ENCODE peak calls at places on chromosomes 11 and 22, in eight cellular contexts. S, A, E, Z, U, M, V and B are unnamed samples.
A peak's percentile ranks its signal among the peaks of the same experiment; 100 is the strongest.

GRCh38 chr22:41535244-41535643 is 9.0 kb downstream of the POLR3H start:
- DNase-seq in A (no peak), V (peak; percentile 30), Z (peak; percentile 55), M (peak; percentile 52), S (no peak), U (no peak), E (no peak), B (no peak)

GRCh38 chr11:67118059-67118766 is 850 bp upstream of the KDM2A start:
- DNase-seq in M (peak; percentile 65), V (peak; percentile 40), U (peak; percentile 69), S (peak; percentile 33), A (no peak), Z (no peak), E (peak; percentile 62), B (peak; percentile 63)

GRCh38 chr11:36540998-36541397 is 26.8 kb upstream of the RAG1 start:
- DNase-seq in Z (peak; percentile 61), S (peak; percentile 48), U (no peak), V (peak; percentile 37), M (peak; percentile 49), A (peak; percentile 45), E (no peak), B (peak; percentile 45)

GRCh38 chr11:83746921-83747585 is 460.9 kb upstream of the CCDC90B start:
- DNase-seq in M (no peak), Z (no peak), A (no peak), U (no peak), E (no peak), V (no peak), S (no peak), B (no peak)

GRCh38 chr22:41915035-41915782 is at the start of gene SHISA8:
- DNase-seq in U (no peak), Z (peak; percentile 79), V (peak; percentile 70), E (peak; percentile 56), A (peak; percentile 7), S (peak; percentile 82), M (peak; percentile 80), B (peak; percentile 52)

GRCh38 chr11:121117753-121118152 is 16.7 kb downstream of the TECTA start:
- DNase-seq in S (no peak), V (no peak), Z (no peak), U (no peak), A (no peak), M (no peak), E (no peak), B (no peak)

GRCh38 chr11:83020942-83021779 is 50.5 kb downstream of the RAB30 start:
- DNase-seq in U (no peak), V (no peak), E (no peak), M (no peak), Z (no peak), A (no peak), S (no peak), B (no peak)

GRCh38 chr11:69357458-69358397 is 63.8 kb downstream of the MYEOV start:
- DNase-seq in E (no peak), V (no peak), U (peak; percentile 24), Z (no peak), A (no peak), M (no peak), S (no peak), B (no peak)

GRCh38 chr22:47572443-47572842 is 810.0 kb downstream of the TBC1D22A start:
- DNase-seq in A (no peak), U (no peak), M (no peak), V (no peak), S (no peak), Z (no peak), E (no peak), B (peak; percentile 4)

GRCh38 chr22:47569389-47570299 is 807.2 kb downstream of the TBC1D22A start:
- DNase-seq in A (no peak), Z (no peak), V (no peak), U (no peak), E (no peak), S (no peak), M (no peak), B (no peak)

GRCh38 chr22:47571616-47572015 is 809.2 kb downstream of the TBC1D22A start:
- DNase-seq in V (no peak), A (no peak), S (no peak), M (no peak), U (no peak), Z (no peak), E (no peak), B (no peak)

GRCh38 chr22:47570300-47570685 is 807.8 kb downstream of the TBC1D22A start:
- DNase-seq in M (no peak), S (no peak), Z (no peak), U (no peak), V (no peak), E (no peak), A (no peak), B (no peak)

DNA sequence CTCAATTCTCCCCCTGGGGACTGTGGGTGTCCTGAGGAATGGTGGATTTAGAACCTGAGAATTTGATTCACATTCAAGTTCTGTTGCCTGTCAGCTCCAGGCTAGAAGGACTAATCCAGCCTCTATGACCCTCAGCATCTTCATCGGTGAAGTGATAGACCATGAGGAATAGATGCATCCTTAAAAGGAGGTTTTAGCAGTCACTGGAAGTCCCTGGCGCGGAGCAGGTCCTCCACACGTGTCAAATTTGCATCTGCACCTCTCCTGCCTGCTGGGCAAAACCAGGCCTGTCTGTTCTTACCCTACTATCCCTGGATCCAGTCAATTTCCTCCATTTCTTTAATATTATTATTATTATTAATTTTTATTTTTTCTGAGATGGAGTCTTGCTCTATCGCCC is 808.4 kb downstream of the TBC1D22A start:
- DNase-seq in V (no peak), S (no peak), Z (no peak), A (no peak), E (no peak), U (no peak), M (no peak), B (no peak)
- H3K9me3 ChIP-seq in V (no peaks in the 10 kb centered on the region), S (no peaks in the 10 kb centered on the region), Z (no peaks in the 10 kb centered on the region), A (peaks cover 49% of the 10 kb centered on the region), E (no peaks in the 10 kb centered on the region), U (no peaks in the 10 kb centered on the region), M (no peaks in the 10 kb centered on the region), B (no peaks in the 10 kb centered on the region)

GRCh38 chr11:45287316-45287903 is 1.3 kb upstream of the SYT13 start:
- DNase-seq in A (no peak), V (no peak), U (no peak), Z (no peak), E (no peak), M (no peak), S (no peak), B (no peak)

GRCh38 chr11:45289369-45289768 is 3.2 kb upstream of the SYT13 start:
- DNase-seq in A (peak; percentile 65), S (no peak), Z (no peak), U (no peak), E (no peak), M (peak; percentile 46), V (no peak), B (no peak)

GRCh38 chr11:45285289-45285828 is 782 bp downstream of the SYT13 start:
- DNase-seq in U (no peak), S (no peak), V (peak; percentile 32), M (no peak), Z (peak; percentile 19), E (no peak), A (no peak), B (no peak)

GRCh38 chr11:45288395-45288794 is 2.3 kb upstream of the SYT13 start:
- DNase-seq in M (no peak), S (no peak), A (no peak), Z (no peak), U (no peak), V (no peak), E (no peak), B (no peak)

GRCh38 chr11:45285931-45286632 is at the start of gene SYT13:
- DNase-seq in U (no peak), M (peak; percentile 89), V (peak; percentile 87), E (peak; percentile 45), S (no peak), Z (peak; percentile 90), A (no peak), B (peak; percentile 32)
- H3K4me3 ChIP-seq in U (peak within 1 kb of the TSS; percentile 6), M (peak within 1 kb of the TSS; percentile 70), V (peak within 1 kb of the TSS; percentile 43), E (peak within 1 kb of the TSS; percentile 27), S (no peak within 1 kb of the TSS), Z (peak within 1 kb of the TSS; percentile 73), A (no peak within 1 kb of the TSS), B (no peak within 1 kb of the TSS)

GRCh38 chr11:10764412-10764811 is 13.4 kb downstream of the CTR9 start:
- DNase-seq in U (no peak), A (no peak), Z (no peak), V (no peak), M (no peak), S (no peak), E (no peak), B (no peak)

GRCh38 chr11:10762185-10762584 is 11.1 kb downstream of the CTR9 start:
- DNase-seq in Z (no peak), U (no peak), M (no peak), V (no peak), S (no peak), A (no peak), E (no peak), B (no peak)

GRCh38 chr11:10761085-10761698 is 10.1 kb downstream of the CTR9 start:
- DNase-seq in A (no peak), Z (no peak), V (no peak), E (no peak), U (no peak), M (no peak), S (no peak), B (no peak)

GRCh38 chr11:10762913-10763421 is 11.9 kb downstream of the CTR9 start:
- DNase-seq in V (no peak), A (no peak), Z (no peak), S (no peak), M (no peak), U (no peak), E (no peak), B (no peak)

DNA sequence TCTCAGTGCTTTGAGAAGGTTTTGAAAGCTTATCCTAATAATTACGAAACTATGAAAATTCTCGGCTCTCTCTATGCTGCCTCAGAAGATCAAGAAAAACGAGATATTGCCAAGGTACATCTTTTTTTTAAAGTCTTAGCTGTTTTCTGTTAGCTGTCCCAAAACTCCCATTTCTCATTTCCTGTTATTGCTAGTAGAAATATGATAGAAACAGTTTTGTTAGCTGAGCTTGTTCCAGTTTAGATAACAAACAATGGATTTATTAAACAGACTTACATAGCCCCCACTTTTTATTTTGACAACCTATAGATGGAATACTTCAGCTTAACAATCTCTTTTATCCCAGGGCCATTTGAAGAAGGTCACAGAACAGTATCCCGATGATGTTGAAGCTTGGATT is 12.7 kb downstream of the CTR9 start:
- DNase-seq in E (no peak), S (no peak), M (no peak), Z (no peak), V (no peak), U (no peak), A (no peak), B (no peak)
- H3K36me3 ChIP-seq in E (peaks cover 59% of the 10 kb centered on the region), S (peaks cover 51% of the 10 kb centered on the region), M (no peaks in the 10 kb centered on the region), Z (peaks cover 11% of the 10 kb centered on the region), V (peaks cover 61% of the 10 kb centered on the region), U (no peaks in the 10 kb centered on the region), A (peaks cover 32% of the 10 kb centered on the region), B (no peaks in the 10 kb centered on the region)

DNA sequence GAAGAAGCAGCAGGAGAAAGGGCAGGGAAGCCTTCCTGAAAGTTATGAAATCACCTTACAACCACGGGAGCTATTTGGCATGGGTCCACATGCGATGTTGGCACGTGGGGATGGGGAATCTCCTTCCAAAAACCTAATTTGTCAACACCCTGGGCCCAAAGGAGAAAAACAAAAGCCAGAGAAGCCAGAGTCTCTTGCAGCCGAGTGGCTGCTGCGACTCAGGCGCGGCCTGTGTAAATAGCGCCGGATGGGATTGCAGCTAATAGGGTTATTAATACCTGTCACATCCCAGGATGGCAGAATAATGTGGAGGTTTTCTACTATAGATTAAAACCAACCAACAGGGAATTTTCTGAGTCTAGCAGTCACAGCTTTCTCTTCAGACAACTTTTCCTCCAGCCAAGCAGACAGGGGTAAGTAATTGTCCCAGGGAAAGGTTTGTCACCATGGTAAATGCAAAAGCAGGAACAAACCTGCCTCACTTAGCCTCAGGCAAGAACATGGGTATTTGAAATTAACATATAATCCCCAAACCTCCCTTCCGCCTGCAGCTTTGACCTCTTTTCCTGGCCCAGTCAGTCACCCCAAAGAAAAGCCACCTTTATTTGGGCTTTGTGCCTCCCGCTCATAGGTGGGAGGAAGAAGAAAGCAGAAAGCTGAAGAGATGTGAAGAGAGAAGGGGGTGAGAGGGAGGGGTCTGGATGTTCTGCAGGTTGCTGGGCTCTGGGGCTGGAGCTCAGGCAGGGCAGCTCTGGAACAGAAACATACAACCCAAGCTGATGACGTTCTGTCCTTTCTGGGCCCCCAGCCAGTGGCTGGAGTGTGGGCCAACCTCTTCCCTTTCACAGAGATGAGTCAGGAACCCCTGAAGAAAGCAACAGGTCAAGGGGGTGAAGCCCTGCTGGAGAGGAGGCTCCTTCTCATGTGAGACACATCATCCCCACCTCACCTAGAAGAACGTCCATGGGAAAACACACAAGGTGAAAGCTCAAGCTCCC is 376.5 kb downstream of the NXPE2 start:
- DNase-seq in A (peak; percentile 3), Z (no peak), S (no peak), U (no peak), V (no peak), E (peak; percentile 44), M (no peak), B (peak; percentile 63)
- H3K9me3 ChIP-seq in A (peaks cover 7% of the 10 kb centered on the region), Z (peaks cover 10% of the 10 kb centered on the region), S (no peaks in the 10 kb centered on the region), U (peaks cover 7% of the 10 kb centered on the region), V (no peaks in the 10 kb centered on the region), E (no peaks in the 10 kb centered on the region), M (no peaks in the 10 kb centered on the region), B (no peaks in the 10 kb centered on the region)